ENCODE peak calls at places on chromosomes 7 and 10, in nine cellular contexts. S is stimulated activated CD4-positive, alpha-beta T cell treated with anti-CD3 and anti-CD28 coated beads, TNF-alpha, amount 100 ng/mL, for 48 hours; M is colonic mucosa; O is T-cell; R is NCI-H1105; F is NCI-H1417; P is HTR-8/SVneo; E is NCI-H774; W is NCI-H446 treated with DMSO at 0.1 percent for 48 hours. K is an unnamed sample.

GRCh38 chr7:113698556-113699220 is 220.1 kb downstream of the PPP1R3A start:
- DNase-seq in M (no peak), F (peak; percentile 56), W (peak; percentile 30), E (no peak), P (no peak), R (peak; percentile 8), S (no peak), O (no peak), K (peak; percentile 19)

GRCh38 chr10:88091490-88092061 is 228.2 kb downstream of the PTEN start:
- DNase-seq in M (no peak), S (peak; percentile 80), E (no peak), P (no peak), R (no peak), O (peak; percentile 77), F (no peak), W (no peak), K (no peak)

GRCh38 chr7:121516791-121517305 is 120.7 kb upstream of the FAM3C start:
- DNase-seq in S (no peak), M (no peak), F (no peak), P (no peak), E (no peak), R (no peak), W (no peak), O (no peak), K (no peak)

GRCh38 chr7:140229591-140230516 is 53.1 kb upstream of the KDM7A start:
- DNase-seq in P (no peak), M (peak; percentile 86), E (no peak), F (no peak), R (no peak), S (peak; percentile 47), O (peak; percentile 80), W (no peak), K (peak; percentile 81)

GRCh38 chr7:93160410-93160809 is 12.2 kb upstream of the SAMD9L start:
- DNase-seq in F (no peak), P (no peak), S (no peak), W (no peak), O (no peak), E (no peak), M (no peak), R (no peak), K (no peak)

GRCh38 chr10:68871731-68872342 is 29.3 kb upstream of the DDX50 start:
- DNase-seq in R (peak; percentile 89), W (peak; percentile 91), E (peak; percentile 90), M (no peak), F (peak; percentile 94), P (no peak), O (no peak), S (no peak), K (peak; percentile 92)

GRCh38 chr10:104218751-104219150 is 13.4 kb downstream of the CFAP43 start:
- DNase-seq in E (no peak), W (no peak), F (no peak), M (no peak), S (no peak), R (no peak), O (no peak), P (no peak), K (no peak)

GRCh38 chr7:81232084-81232799 is 313.4 kb upstream of the SEMA3C start:
- DNase-seq in S (no peak), R (peak; percentile 94), E (peak; percentile 59), W (peak; percentile 58), P (no peak), O (no peak), M (no peak), F (no peak), K (no peak)

GRCh38 chr10:124535731-124536495 is 74.3 kb downstream of the LHPP start:
- DNase-seq in R (no peak), F (no peak), E (no peak), O (no peak), S (no peak), W (no peak), P (no peak), M (no peak), K (no peak)

GRCh38 chr7:17651926-17652385 is 288.3 kb downstream of the SNX13 start:
- DNase-seq in W (no peak), R (no peak), P (peak; percentile 26), O (no peak), M (no peak), E (no peak), S (no peak), F (no peak), K (no peak)

GRCh38 chr7:138478499-138478908 is 18.4 kb downstream of the TRIM24 start:
- DNase-seq in W (no peak), M (peak; percentile 45), F (peak; percentile 83), P (no peak), E (no peak), R (no peak), S (no peak), O (no peak), K (no peak)

GRCh38 chr7:17989546-17989945 is 38.1 kb downstream of the PRPS1L1 start:
- DNase-seq in W (no peak), M (peak; percentile 60), O (no peak), P (no peak), E (no peak), F (no peak), S (no peak), R (no peak), K (no peak)

GRCh38 chr7:141160246-141160855 is 86.5 kb downstream of the TMEM178B start:
- DNase-seq in R (no peak), O (no peak), E (no peak), M (no peak), P (no peak), W (no peak), S (no peak), F (no peak), K (no peak)

GRCh38 chr10:132675031-132675740 is 110.8 kb downstream of the NKX6-2 start:
- DNase-seq in O (no peak), P (no peak), S (no peak), M (no peak), E (no peak), F (no peak), W (no peak), R (no peak), K (no peak)